ENCODE peak calls at places on chromosomes 4 and X, in nine cellular contexts. A is NCI-H1694, N is sciatic nerve, F is T-helper 9 cell, W is NCI-H1092, Z is hypothalamus, I is H9, K is astrocyte, L is astrocyte of the spinal cord. V is an unnamed sample.

GRCh38 chr4:39631700-39632079 is 7.0 kb downstream of the SMIM14 start:
- DNase-seq in A (no peak), N (no peak), F (no peak), W (no peak), Z (no peak), I (no peak), K (no peak), L (no peak), V (no peak)

GRCh38 chr4:4866833-4867744 is 7.6 kb downstream of the MSX1 start:
- DNase-seq in A (no peak), N (peak), F (no peak), W (no peak), Z (no peak), I (peak), K (no peak), L (peak), V (no peak)

GRCh38 chr4:182141046-182141445 is 102.2 kb upstream of the TENM3 start:
- DNase-seq in A (no peak), N (no peak), F (no peak), W (no peak), Z (no peak), I (peak), K (no peak), L (peak), V (no peak)

GRCh38 chr4:8779371-8779988 is 92.2 kb downstream of the HMX1 start:
- DNase-seq in A (no peak), N (no peak), F (no peak), W (no peak), Z (no peak), I (no peak), K (no peak), L (no peak), V (no peak)

GRCh38 chr4:17186916-17187315 is 288.5 kb upstream of the LDB2 start:
- DNase-seq in A (no peak), N (no peak), F (no peak), W (no peak), Z (no peak), I (no peak), K (no peak), L (no peak), V (no peak)

GRCh38 chr4:124940387-124940786 is 227.9 kb upstream of the ANKRD50 start:
- DNase-seq in A (no peak), N (no peak), F (no peak), W (no peak), Z (no peak), I (no peak), K (peak), L (peak), V (no peak)

GRCh38 chr4:14716622-14717021 is 285.7 kb upstream of the CPEB2 start:
- DNase-seq in A (no peak), N (no peak), F (no peak), W (no peak), Z (no peak), I (no peak), K (no peak), L (no peak), V (no peak)

GRCh38 chrX:130778773-130779172 is 124.2 kb downstream of the ENOX2 start:
- DNase-seq in A (no peak), N (no peak), F (no peak), W (no peak), Z (no peak), I (no peak), K (no peak), L (no peak), V (no peak)

GRCh38 chrX:83997781-83998180 is 136.8 kb downstream of the CYLC1 start:
- DNase-seq in A (no peak), N (no peak), F (no peak), W (no peak), Z (no peak), I (no peak), K (no peak), L (no peak), V (no peak)

GRCh38 chrX:118360429-118361125 is 14.7 kb downstream of the WDR44 start:
- DNase-seq in A (no peak), N (no peak), F (no peak), W (no peak), Z (no peak), I (no peak), K (peak), L (peak), V (no peak)

GRCh38 chr4:40546506-40546905 is 83.2 kb downstream of the RBM47 start:
- DNase-seq in A (no peak), N (no peak), F (no peak), W (no peak), Z (no peak), I (no peak), K (no peak), L (no peak), V (no peak)

GRCh38 chrX:123994730-123995129 is 33.2 kb downstream of the STAG2 start:
- DNase-seq in A (no peak), N (no peak), F (no peak), W (no peak), Z (no peak), I (no peak), K (no peak), L (no peak), V (no peak)

GRCh38 chrX:29478336-29479069 is 736.9 kb upstream of the MAGEB2 start:
- DNase-seq in A (peak), N (no peak), F (no peak), W (no peak), Z (no peak), I (peak), K (peak), L (peak), V (peak)

GRCh38 chr4:139144911-139145551 is 32.0 kb downstream of the ELF2 start:
- DNase-seq in A (no peak), N (no peak), F (no peak), W (no peak), Z (no peak), I (no peak), K (no peak), L (no peak), V (no peak)

GRCh38 chrX:66030505-66031317 is 9.2 kb downstream of the VSIG4 start:
- DNase-seq in A (peak), N (no peak), F (no peak), W (no peak), Z (no peak), I (peak), K (no peak), L (no peak), V (no peak)

GRCh38 chrX:17242470-17242869 is 132.5 kb upstream of the NHS start:
- DNase-seq in A (peak), N (no peak), F (peak), W (peak), Z (no peak), I (no peak), K (peak), L (peak), V (no peak)

GRCh38 chrX:84155938-84156337 is 32.1 kb downstream of the RPS6KA6 start:
- DNase-seq in A (no peak), N (no peak), F (no peak), W (no peak), Z (no peak), I (no peak), K (peak), L (no peak), V (no peak)

GRCh38 chr4:129344058-129344457 is 248.1 kb downstream of the C4orf33 start:
- DNase-seq in A (peak), N (no peak), F (no peak), W (peak), Z (no peak), I (no peak), K (no peak), L (peak), V (peak)

GRCh38 chrX:36334508-36335015 is 415.0 kb downstream of the CFAP47 start:
- DNase-seq in A (no peak), N (no peak), F (no peak), W (no peak), Z (no peak), I (no peak), K (no peak), L (no peak), V (no peak)

GRCh38 chr4:8606476-8606875 is 13.9 kb downstream of the CPZ start:
- DNase-seq in A (no peak), N (no peak), F (no peak), W (no peak), Z (no peak), I (no peak), K (no peak), L (no peak), V (no peak)

GRCh38 chr4:12679217-12679616 is 804.9 kb downstream of the RAB28 start:
- DNase-seq in A (no peak), N (no peak), F (no peak), W (no peak), Z (no peak), I (no peak), K (no peak), L (no peak), V (no peak)

V was measured in MG63.